ENCODE peak calls at places on chromosomes 16 and 17, in ten cellular contexts. D, T, I, X, U, M, Z, K, S and J are unnamed samples.

GRCh38 chr17:62700964-62701705 is 73.7 kb downstream of the MRC2 start:
- DNase-seq in S (no peak), U (no peak), D (no peak), I (no peak), T (no peak), Z (no peak), M (no peak), X (no peak), K (no peak), J (no peak)

GRCh38 chr16:64305663-64306062 is 816.2 kb downstream of the CDH11 start:
- DNase-seq in S (no peak), K (no peak), D (no peak), M (no peak), U (no peak), X (no peak), Z (no peak), I (no peak), T (no peak), J (no peak)

GRCh38 chr16:81652798-81653505 is 126.1 kb upstream of the PLCG2 start:
- DNase-seq in U (no peak), T (no peak), S (no peak), K (no peak), Z (no peak), M (no peak), X (peak; percentile 80), D (no peak), I (no peak), J (no peak)

GRCh38 chr17:37672545-37673078 is 29.4 kb upstream of the DDX52 start:
- DNase-seq in K (no peak), X (no peak), I (no peak), S (no peak), Z (no peak), M (no peak), U (no peak), D (no peak), T (no peak), J (no peak)

GRCh38 chr17:3697157-3697515 is 1.2 kb upstream of the P2RX5 start:
- DNase-seq in I (no peak), U (no peak), Z (no peak), X (no peak), D (no peak), T (no peak), K (no peak), M (no peak), S (no peak), J (no peak)

GRCh38 chr16:22973451-22973991 is 159.6 kb downstream of the HS3ST2 start:
- DNase-seq in Z (no peak), X (no peak), S (no peak), U (no peak), D (no peak), T (no peak), I (no peak), M (no peak), K (no peak), J (no peak)

GRCh38 chr17:1783834-1784611 is 22.2 kb downstream of the SERPINF1 start:
- DNase-seq in T (no peak), M (no peak), S (no peak), K (peak; percentile 36), U (no peak), Z (peak; percentile 70), D (peak; percentile 57), X (no peak), I (no peak), J (peak; percentile 89)

GRCh38 chr17:75558666-75559530 is 28.7 kb upstream of the MYO15B start:
- DNase-seq in X (no peak), D (no peak), K (no peak), U (no peak), S (no peak), Z (no peak), I (no peak), M (no peak), T (no peak), J (no peak)

GRCh38 chr17:58337126-58337599 is 8.6 kb upstream of the TSPOAP1 start:
- DNase-seq in S (no peak), Z (no peak), U (no peak), I (peak; percentile 44), K (no peak), X (no peak), M (no peak), D (no peak), T (peak; percentile 48), J (no peak)

GRCh38 chr16:71303938-71304337 is 14.7 kb upstream of the CMTR2 start:
- DNase-seq in S (no peak), D (no peak), X (no peak), Z (no peak), K (no peak), T (no peak), M (no peak), U (no peak), I (no peak), J (no peak)

GRCh38 chr17:48001187-48001586 is 30.3 kb downstream of the CDK5RAP3 start:
- DNase-seq in U (no peak), I (no peak), K (no peak), D (peak; percentile 32), M (no peak), S (no peak), Z (no peak), X (no peak), T (no peak), J (no peak)

GRCh38 chr16:68475071-68475470 is 26.8 kb upstream of the SMPD3 start:
- DNase-seq in S (no peak), Z (no peak), U (no peak), T (no peak), M (no peak), I (no peak), D (no peak), K (peak; percentile 80), X (no peak), J (no peak)

GRCh38 chr17:2962236-2962635 is 101.2 kb downstream of the OR1D5 start:
- DNase-seq in X (no peak), T (no peak), D (no peak), U (no peak), M (no peak), Z (no peak), K (no peak), S (no peak), I (no peak), J (no peak)

GRCh38 chr17:58277726-58278595 is 2.8 kb downstream of the MPO start:
- DNase-seq in K (no peak), D (no peak), Z (no peak), U (no peak), I (no peak), T (no peak), M (no peak), X (no peak), S (no peak), J (no peak)

GRCh38 chr17:47889734-47890529 is 6.1 kb upstream of the SP2 start:
- DNase-seq in S (peak; percentile 92), Z (peak; percentile 38), M (peak; percentile 87), I (peak; percentile 35), X (peak; percentile 84), T (peak; percentile 94), K (peak; percentile 85), D (peak; percentile 77), U (peak; percentile 92), J (peak; percentile 90)

GRCh38 chr16:85206472-85207356 is 94.4 kb upstream of the CIBAR2 start:
- DNase-seq in X (peak; percentile 86), T (no peak), U (no peak), K (no peak), Z (no peak), S (no peak), M (no peak), I (no peak), D (no peak), J (peak; percentile 77)

GRCh38 chr17:40314557-40314953 is 5.6 kb downstream of the RARA start:
- DNase-seq in I (peak; percentile 26), U (peak; percentile 86), Z (no peak), D (peak; percentile 85), S (peak; percentile 84), K (peak; percentile 96), M (peak; percentile 80), T (peak; percentile 81), X (peak; percentile 86), J (peak; percentile 92)

GRCh38 chr17:65601881-65602280 is 40.4 kb upstream of the AXIN2 start:
- DNase-seq in M (no peak), D (no peak), S (no peak), U (no peak), I (no peak), K (no peak), X (no peak), T (no peak), Z (no peak), J (no peak)

GRCh38 chr16:14307059-14307531 is 236.0 kb downstream of the MRTFB start:
- DNase-seq in S (no peak), U (no peak), D (no peak), Z (no peak), T (no peak), X (no peak), M (no peak), I (no peak), K (no peak), J (no peak)

GRCh38 chr16:3599121-3599520 is 12.3 kb downstream of the SLX4 start:
- DNase-seq in K (no peak), T (no peak), M (no peak), D (no peak), Z (no peak), U (no peak), I (no peak), X (no peak), S (no peak), J (no peak)

GRCh38 chr17:19012171-19013080 is 7.9 kb upstream of the FAM83G start:
- DNase-seq in S (no peak), I (no peak), K (no peak), T (no peak), X (no peak), D (no peak), M (no peak), U (no peak), Z (no peak), J (peak; percentile 12)